ENCODE peak calls at places on chromosomes 13 and 19, in eight cellular contexts. D, A, H, C, M, J, R and T are unnamed samples.

GRCh38 chr19:51016798-51017683 is 2.5 kb downstream of the KLK10 start:
- DNase-seq in D (no peak), A (no peak), H (no peak), C (no peak), M (peak; percentile 69), J (no peak), R (peak; percentile 34), T (peak; percentile 67)

GRCh38 chr13:24272452-24273161 is 36.8 kb upstream of the C1QTNF9 start:
- DNase-seq in D (no peak), A (no peak), H (no peak), C (peak; percentile 19), M (no peak), J (no peak), R (no peak), T (no peak)

GRCh38 chr13:30027569-30028455 is 177.4 kb upstream of the UBL3 start:
- DNase-seq in D (no peak), A (no peak), H (no peak), C (no peak), M (no peak), J (no peak), R (peak; percentile 21), T (no peak)

GRCh38 chr13:107650081-107650701 is 565.1 kb downstream of the LIG4 start:
- DNase-seq in D (peak; percentile 2), A (peak; percentile 27), H (no peak), C (peak; percentile 21), M (peak; percentile 57), J (no peak), R (peak; percentile 3), T (peak; percentile 13)

GRCh38 chr13:97116754-97117153 is 105.4 kb upstream of the MBNL2 start:
- DNase-seq in D (no peak), A (no peak), H (no peak), C (no peak), M (no peak), J (no peak), R (peak; percentile 66), T (no peak)

GRCh38 chr13:110388141-110388943 is 81.3 kb downstream of the COL4A2 start:
- DNase-seq in D (no peak), A (no peak), H (no peak), C (no peak), M (no peak), J (no peak), R (peak; percentile 67), T (peak; percentile 52)

GRCh38 chr19:3397266-3398022 is 31.1 kb downstream of the NFIC start:
- DNase-seq in D (no peak), A (no peak), H (no peak), C (peak; percentile 45), M (no peak), J (no peak), R (no peak), T (peak; percentile 44)

GRCh38 chr19:34383599-34383998 is 18.6 kb downstream of the GPI start:
- DNase-seq in D (no peak), A (no peak), H (no peak), C (no peak), M (no peak), J (no peak), R (no peak), T (no peak)

GRCh38 chr19:662207-662961 is 630 bp downstream of the RNF126 start:
- DNase-seq in D (peak; percentile 68), A (no peak), H (peak; percentile 86), C (peak; percentile 80), M (no peak), J (peak; percentile 52), R (peak; percentile 57), T (peak; percentile 81)

GRCh38 chr13:39073983-39074382 is 35.7 kb downstream of the NHLRC3 start:
- DNase-seq in D (no peak), A (no peak), H (no peak), C (no peak), M (no peak), J (no peak), R (no peak), T (no peak)

GRCh38 chr19:33133438-33134031 is 1.6 kb downstream of the WDR88 start:
- DNase-seq in D (no peak), A (no peak), H (no peak), C (no peak), M (no peak), J (no peak), R (peak; percentile 37), T (no peak)

GRCh38 chr13:28117689-28118377 is 17.5 kb upstream of the FLT3 start:
- DNase-seq in D (no peak), A (no peak), H (no peak), C (peak; percentile 45), M (no peak), J (no peak), R (peak; percentile 40), T (peak; percentile 60)

GRCh38 chr13:42377640-42378382 is 105.9 kb downstream of the AKAP11 start:
- DNase-seq in D (peak; percentile 68), A (no peak), H (peak; percentile 64), C (peak; percentile 15), M (no peak), J (no peak), R (no peak), T (no peak)

GRCh38 chr19:47369923-47370625 is 21.0 kb downstream of the DHX34 start:
- DNase-seq in D (no peak), A (no peak), H (no peak), C (no peak), M (no peak), J (no peak), R (peak; percentile 59), T (no peak)

GRCh38 chr13:30107536-30108136 is 199.7 kb downstream of the KATNAL1 start:
- DNase-seq in D (no peak), A (peak; percentile 32), H (no peak), C (no peak), M (no peak), J (no peak), R (peak; percentile 55), T (peak; percentile 17)

GRCh38 chr19:39481229-39481545 is 549 bp downstream of the TIMM50 start:
- DNase-seq in D (no peak), A (no peak), H (no peak), C (no peak), M (no peak), J (no peak), R (no peak), T (no peak)

GRCh38 chr19:51971624-51972023 is 15.0 kb downstream of the ZNF350 start:
- DNase-seq in D (no peak), A (no peak), H (no peak), C (no peak), M (no peak), J (no peak), R (peak; percentile 22), T (no peak)

GRCh38 chr13:80312967-80313366 is 28.0 kb downstream of the SPRY2 start:
- DNase-seq in D (no peak), A (no peak), H (no peak), C (no peak), M (no peak), J (no peak), R (no peak), T (no peak)

GRCh38 chr13:33258437-33259193 is 26.9 kb downstream of the STARD13 start:
- DNase-seq in D (no peak), A (no peak), H (no peak), C (no peak), M (no peak), J (no peak), R (no peak), T (no peak)

GRCh38 chr13:23450340-23451046 is 17.0 kb upstream of the SACS start:
- DNase-seq in D (no peak), A (no peak), H (no peak), C (no peak), M (no peak), J (no peak), R (no peak), T (no peak)

GRCh38 chr19:55585658-55586339 is 5.2 kb upstream of the ZNF579 start:
- DNase-seq in D (no peak), A (peak; percentile 44), H (peak; percentile 62), C (no peak), M (peak; percentile 84), J (peak; percentile 44), R (peak; percentile 72), T (peak; percentile 71)

GRCh38 chr13:112703449-112703848 is 13.6 kb downstream of the ATP11A start:
- DNase-seq in D (no peak), A (no peak), H (no peak), C (no peak), M (no peak), J (no peak), R (no peak), T (no peak)

GRCh38 chr19:29188289-29188688 is 24.7 kb downstream of the UQCRFS1 start:
- DNase-seq in D (no peak), A (no peak), H (no peak), C (no peak), M (no peak), J (no peak), R (no peak), T (no peak)

GRCh38 chr19:33666196-33666595 is 44.4 kb downstream of the CHST8 start:
- DNase-seq in D (no peak), A (no peak), H (no peak), C (no peak), M (no peak), J (no peak), R (no peak), T (no peak)

GRCh38 chr19:4061178-4061682 is 5.5 kb downstream of the ZBTB7A start:
- DNase-seq in D (no peak), A (peak; percentile 62), H (peak; percentile 68), C (peak; percentile 95), M (no peak), J (peak; percentile 37), R (no peak), T (peak; percentile 95)

GRCh38 chr13:47168086-47168485 is 271.2 kb upstream of the HTR2A start:
- DNase-seq in D (no peak), A (no peak), H (no peak), C (no peak), M (no peak), J (no peak), R (no peak), T (no peak)

GRCh38 chr13:101453784-101454201 is 1.3 kb downstream of the ITGBL1 start:
- DNase-seq in D (no peak), A (no peak), H (no peak), C (peak; percentile 16), M (no peak), J (no peak), R (peak; percentile 25), T (peak; percentile 9)